ENCODE peak calls at places on chromosome 4, in seven cellular contexts. One of them, this sample, is unnamed.

GRCh38 chr4:92305148-92305877 is 1.5 kb downstream of the GRID2 start:
- DNase-seq in activated CD4-positive, alpha-beta T cell treated with anti-CD3 and anti-CD28 coated beads, Interleukin-2, amount 10 ng/mL, durations not matched to agents 7 days and 5 days: no peak
- DNase-seq in K562: no peak
- DNase-seq in left ventricle myocardium inferior: peak; percentile 25
- DNase-seq in prostate gland: peak; percentile 16
- DNase-seq in endothelial cell: peak; percentile 86
- DNase-seq in Ammon's horn: peak; percentile 92
- DNase-seq in this sample: peak; percentile 58

GRCh38 chr4:70008771-70009170 is 13.0 kb downstream of the STATH start:
- DNase-seq in activated CD4-positive, alpha-beta T cell treated with anti-CD3 and anti-CD28 coated beads, Interleukin-2, amount 10 ng/mL, durations not matched to agents 7 days and 5 days: no peak
- DNase-seq in K562: no peak
- DNase-seq in left ventricle myocardium inferior: no peak
- DNase-seq in prostate gland: no peak
- DNase-seq in endothelial cell: no peak
- DNase-seq in Ammon's horn: no peak
- DNase-seq in this sample: no peak

GRCh38 chr4:36254355-36254754 is 10.0 kb upstream of the ARAP2 start:
- DNase-seq in activated CD4-positive, alpha-beta T cell treated with anti-CD3 and anti-CD28 coated beads, Interleukin-2, amount 10 ng/mL, durations not matched to agents 7 days and 5 days: no peak
- DNase-seq in K562: no peak
- DNase-seq in left ventricle myocardium inferior: no peak
- DNase-seq in prostate gland: no peak
- DNase-seq in endothelial cell: no peak
- DNase-seq in Ammon's horn: no peak
- DNase-seq in this sample: no peak

GRCh38 chr4:13860126-13860525 is 232.6 kb upstream of the BOD1L1 start:
- DNase-seq in activated CD4-positive, alpha-beta T cell treated with anti-CD3 and anti-CD28 coated beads, Interleukin-2, amount 10 ng/mL, durations not matched to agents 7 days and 5 days: no peak
- DNase-seq in K562: no peak
- DNase-seq in left ventricle myocardium inferior: no peak
- DNase-seq in prostate gland: no peak
- DNase-seq in endothelial cell: no peak
- DNase-seq in Ammon's horn: no peak
- DNase-seq in this sample: no peak

GRCh38 chr4:3388461-3389185 is 53.1 kb upstream of the HGFAC start:
- DNase-seq in activated CD4-positive, alpha-beta T cell treated with anti-CD3 and anti-CD28 coated beads, Interleukin-2, amount 10 ng/mL, durations not matched to agents 7 days and 5 days: no peak
- DNase-seq in K562: no peak
- DNase-seq in left ventricle myocardium inferior: peak; percentile 15
- DNase-seq in prostate gland: no peak
- DNase-seq in endothelial cell: no peak
- DNase-seq in Ammon's horn: no peak
- DNase-seq in this sample: peak; percentile 69

GRCh38 chr4:38237139-38237538 is 276.9 kb downstream of the PTTG2 start:
- DNase-seq in activated CD4-positive, alpha-beta T cell treated with anti-CD3 and anti-CD28 coated beads, Interleukin-2, amount 10 ng/mL, durations not matched to agents 7 days and 5 days: no peak
- DNase-seq in K562: no peak
- DNase-seq in left ventricle myocardium inferior: no peak
- DNase-seq in prostate gland: no peak
- DNase-seq in endothelial cell: no peak
- DNase-seq in Ammon's horn: no peak
- DNase-seq in this sample: no peak

GRCh38 chr4:35252866-35253265 is 991.4 kb downstream of the ARAP2 start:
- DNase-seq in activated CD4-positive, alpha-beta T cell treated with anti-CD3 and anti-CD28 coated beads, Interleukin-2, amount 10 ng/mL, durations not matched to agents 7 days and 5 days: no peak
- DNase-seq in K562: no peak
- DNase-seq in left ventricle myocardium inferior: no peak
- DNase-seq in prostate gland: no peak
- DNase-seq in endothelial cell: no peak
- DNase-seq in Ammon's horn: no peak
- DNase-seq in this sample: no peak

GRCh38 chr4:47187608-47188007 is 156.2 kb downstream of the GABRB1 start:
- DNase-seq in activated CD4-positive, alpha-beta T cell treated with anti-CD3 and anti-CD28 coated beads, Interleukin-2, amount 10 ng/mL, durations not matched to agents 7 days and 5 days: no peak
- DNase-seq in K562: no peak
- DNase-seq in left ventricle myocardium inferior: no peak
- DNase-seq in prostate gland: no peak
- DNase-seq in endothelial cell: no peak
- DNase-seq in Ammon's horn: no peak
- DNase-seq in this sample: no peak

GRCh38 chr4:89737888-89738287 is 99.1 kb downstream of the SNCA start:
- DNase-seq in activated CD4-positive, alpha-beta T cell treated with anti-CD3 and anti-CD28 coated beads, Interleukin-2, amount 10 ng/mL, durations not matched to agents 7 days and 5 days: no peak
- DNase-seq in K562: no peak
- DNase-seq in left ventricle myocardium inferior: no peak
- DNase-seq in prostate gland: no peak
- DNase-seq in endothelial cell: no peak
- DNase-seq in Ammon's horn: no peak
- DNase-seq in this sample: no peak

GRCh38 chr4:96472103-96472867 is 632.4 kb downstream of the PDHA2 start:
- DNase-seq in activated CD4-positive, alpha-beta T cell treated with anti-CD3 and anti-CD28 coated beads, Interleukin-2, amount 10 ng/mL, durations not matched to agents 7 days and 5 days: no peak
- DNase-seq in K562: peak; percentile 6
- DNase-seq in left ventricle myocardium inferior: no peak
- DNase-seq in prostate gland: no peak
- DNase-seq in endothelial cell: no peak
- DNase-seq in Ammon's horn: no peak
- DNase-seq in this sample: no peak

GRCh38 chr4:168248311-168248710 is 70.2 kb downstream of the DDX60 start:
- DNase-seq in activated CD4-positive, alpha-beta T cell treated with anti-CD3 and anti-CD28 coated beads, Interleukin-2, amount 10 ng/mL, durations not matched to agents 7 days and 5 days: no peak
- DNase-seq in K562: no peak
- DNase-seq in left ventricle myocardium inferior: no peak
- DNase-seq in prostate gland: no peak
- DNase-seq in endothelial cell: no peak
- DNase-seq in Ammon's horn: no peak
- DNase-seq in this sample: no peak

GRCh38 chr4:38757945-38758344 is 24.8 kb downstream of the TLR10 start:
- DNase-seq in activated CD4-positive, alpha-beta T cell treated with anti-CD3 and anti-CD28 coated beads, Interleukin-2, amount 10 ng/mL, durations not matched to agents 7 days and 5 days: peak; percentile 24
- DNase-seq in K562: peak; percentile 20
- DNase-seq in left ventricle myocardium inferior: no peak
- DNase-seq in prostate gland: no peak
- DNase-seq in endothelial cell: no peak
- DNase-seq in Ammon's horn: no peak
- DNase-seq in this sample: peak; percentile 14

GRCh38 chr4:8267077-8267476 is 2.5 kb upstream of the HTRA3 start:
- DNase-seq in activated CD4-positive, alpha-beta T cell treated with anti-CD3 and anti-CD28 coated beads, Interleukin-2, amount 10 ng/mL, durations not matched to agents 7 days and 5 days: peak; percentile 29
- DNase-seq in K562: peak; percentile 83
- DNase-seq in left ventricle myocardium inferior: peak; percentile 87
- DNase-seq in prostate gland: peak; percentile 60
- DNase-seq in endothelial cell: peak; percentile 67
- DNase-seq in Ammon's horn: no peak
- DNase-seq in this sample: peak; percentile 84

GRCh38 chr4:16066586-16067128 is 17.2 kb downstream of the PROM1 start:
- DNase-seq in activated CD4-positive, alpha-beta T cell treated with anti-CD3 and anti-CD28 coated beads, Interleukin-2, amount 10 ng/mL, durations not matched to agents 7 days and 5 days: no peak
- DNase-seq in K562: no peak
- DNase-seq in left ventricle myocardium inferior: no peak
- DNase-seq in prostate gland: no peak
- DNase-seq in endothelial cell: no peak
- DNase-seq in Ammon's horn: no peak
- DNase-seq in this sample: no peak

GRCh38 chr4:21470531-21470930 is 478.0 kb downstream of the KCNIP4 start:
- DNase-seq in activated CD4-positive, alpha-beta T cell treated with anti-CD3 and anti-CD28 coated beads, Interleukin-2, amount 10 ng/mL, durations not matched to agents 7 days and 5 days: no peak
- DNase-seq in K562: no peak
- DNase-seq in left ventricle myocardium inferior: no peak
- DNase-seq in prostate gland: no peak
- DNase-seq in endothelial cell: no peak
- DNase-seq in Ammon's horn: no peak
- DNase-seq in this sample: no peak

GRCh38 chr4:155608231-155608885 is 58.3 kb upstream of the GUCY1A1 start:
- DNase-seq in activated CD4-positive, alpha-beta T cell treated with anti-CD3 and anti-CD28 coated beads, Interleukin-2, amount 10 ng/mL, durations not matched to agents 7 days and 5 days: no peak
- DNase-seq in K562: no peak
- DNase-seq in left ventricle myocardium inferior: peak; percentile 24
- DNase-seq in prostate gland: no peak
- DNase-seq in endothelial cell: no peak
- DNase-seq in Ammon's horn: no peak
- DNase-seq in this sample: no peak

GRCh38 chr4:133150643-133151300 is 1.7 kb downstream of the PCDH10 start:
- DNase-seq in activated CD4-positive, alpha-beta T cell treated with anti-CD3 and anti-CD28 coated beads, Interleukin-2, amount 10 ng/mL, durations not matched to agents 7 days and 5 days: no peak
- DNase-seq in K562: no peak
- DNase-seq in left ventricle myocardium inferior: no peak
- DNase-seq in prostate gland: no peak
- DNase-seq in endothelial cell: peak; percentile 35
- DNase-seq in Ammon's horn: peak; percentile 70
- DNase-seq in this sample: peak; percentile 16

GRCh38 chr4:185794637-185795036 is 17.4 kb downstream of the SORBS2 start:
- DNase-seq in activated CD4-positive, alpha-beta T cell treated with anti-CD3 and anti-CD28 coated beads, Interleukin-2, amount 10 ng/mL, durations not matched to agents 7 days and 5 days: no peak
- DNase-seq in K562: no peak
- DNase-seq in left ventricle myocardium inferior: no peak
- DNase-seq in prostate gland: no peak
- DNase-seq in endothelial cell: no peak
- DNase-seq in Ammon's horn: no peak
- DNase-seq in this sample: no peak

GRCh38 chr4:110865611-110866254 is 242.9 kb upstream of the PITX2 start:
- DNase-seq in activated CD4-positive, alpha-beta T cell treated with anti-CD3 and anti-CD28 coated beads, Interleukin-2, amount 10 ng/mL, durations not matched to agents 7 days and 5 days: no peak
- DNase-seq in K562: no peak
- DNase-seq in left ventricle myocardium inferior: no peak
- DNase-seq in prostate gland: no peak
- DNase-seq in endothelial cell: no peak
- DNase-seq in Ammon's horn: peak; percentile 16
- DNase-seq in this sample: no peak

GRCh38 chr4:170656506-170656905 is 566.8 kb upstream of the AADAT start:
- DNase-seq in activated CD4-positive, alpha-beta T cell treated with anti-CD3 and anti-CD28 coated beads, Interleukin-2, amount 10 ng/mL, durations not matched to agents 7 days and 5 days: no peak
- DNase-seq in K562: no peak
- DNase-seq in left ventricle myocardium inferior: no peak
- DNase-seq in prostate gland: no peak
- DNase-seq in endothelial cell: no peak
- DNase-seq in Ammon's horn: no peak
- DNase-seq in this sample: no peak

GRCh38 chr4:123025398-123025797 is 103.0 kb upstream of the NUDT6 start:
- DNase-seq in activated CD4-positive, alpha-beta T cell treated with anti-CD3 and anti-CD28 coated beads, Interleukin-2, amount 10 ng/mL, durations not matched to agents 7 days and 5 days: no peak
- DNase-seq in K562: no peak
- DNase-seq in left ventricle myocardium inferior: no peak
- DNase-seq in prostate gland: no peak
- DNase-seq in endothelial cell: no peak
- DNase-seq in Ammon's horn: no peak
- DNase-seq in this sample: no peak

GRCh38 chr4:29423836-29424721 is 1296.1 kb upstream of the PCDH7 start:
- DNase-seq in activated CD4-positive, alpha-beta T cell treated with anti-CD3 and anti-CD28 coated beads, Interleukin-2, amount 10 ng/mL, durations not matched to agents 7 days and 5 days: no peak
- DNase-seq in K562: no peak
- DNase-seq in left ventricle myocardium inferior: no peak
- DNase-seq in prostate gland: no peak
- DNase-seq in endothelial cell: no peak
- DNase-seq in Ammon's horn: peak; percentile 9
- DNase-seq in this sample: no peak

GRCh38 chr4:187128226-187128625 is 404.6 kb upstream of the FAT1 start:
- DNase-seq in activated CD4-positive, alpha-beta T cell treated with anti-CD3 and anti-CD28 coated beads, Interleukin-2, amount 10 ng/mL, durations not matched to agents 7 days and 5 days: no peak
- DNase-seq in K562: no peak
- DNase-seq in left ventricle myocardium inferior: no peak
- DNase-seq in prostate gland: no peak
- DNase-seq in endothelial cell: no peak
- DNase-seq in Ammon's horn: no peak
- DNase-seq in this sample: no peak

This sample was measured in thyroid gland.